ENCODE peak calls at places on chromosome 15, in five cellular contexts. A is fibroblast of lung, I is C1 segment of cervical spinal cord, F is DND-41, V is GM13977. Q is an unnamed sample.

GRCh38 chr15:39261397-39261796 is 319.5 kb upstream of the THBS1 start:
- DNase-seq in A (peak; percentile 67), I (no peak), F (no peak), V (no peak), Q (no peak)

GRCh38 chr15:31014608-31014925 is 23.1 kb upstream of the MTMR10 start:
- DNase-seq in A (no peak), I (no peak), F (no peak), V (no peak), Q (no peak)

GRCh38 chr15:91824256-91824655 is 29.3 kb upstream of the SLCO3A1 start:
- DNase-seq in A (no peak), I (no peak), F (no peak), V (no peak), Q (no peak)

GRCh38 chr15:72521682-72522081 is 47.6 kb downstream of the ARIH1 start:
- DNase-seq in A (peak; percentile 43), I (no peak), F (no peak), V (no peak), Q (no peak)

GRCh38 chr15:78811825-78812183 is 540 bp upstream of the ADAMTS7 start:
- DNase-seq in A (no peak), I (no peak), F (no peak), V (no peak), Q (no peak)

GRCh38 chr15:88568589-88568988 is 22.1 kb upstream of the DET1 start:
- DNase-seq in A (no peak), I (no peak), F (no peak), V (no peak), Q (no peak)

GRCh38 chr15:71080705-71081104 is 34.6 kb upstream of the THSD4 start:
- DNase-seq in A (peak; percentile 97), I (no peak), F (no peak), V (no peak), Q (no peak)

GRCh38 chr15:59169337-59169736 is 37.3 kb upstream of the LDHAL6B start:
- DNase-seq in A (peak; percentile 95), I (no peak), F (no peak), V (no peak), Q (no peak)

GRCh38 chr15:95875141-95875643 is 455.3 kb upstream of the NR2F2 start:
- DNase-seq in A (peak; percentile 64), I (no peak), F (peak; percentile 74), V (no peak), Q (no peak)

GRCh38 chr15:33145447-33145846 is 49.1 kb downstream of the FMN1 start:
- DNase-seq in A (no peak), I (no peak), F (no peak), V (no peak), Q (no peak)

GRCh38 chr15:99749386-99749785 is 16.1 kb upstream of the LYSMD4 start:
- DNase-seq in A (peak; percentile 10), I (no peak), F (no peak), V (no peak), Q (no peak)

GRCh38 chr15:81418891-81419290 is 44.9 kb upstream of the TMC3 start:
- DNase-seq in A (no peak), I (no peak), F (peak; percentile 56), V (no peak), Q (no peak)

Q was measured in left lung.